ENCODE peak calls at places on chromosomes 5 and 9, in eight cellular contexts. B is CD8-positive, alpha-beta T cell; H is WTC11; A is foreskin keratinocyte; S is fibroblast of lung; E is nephron progenitor cell; K is endothelial cell of umbilical vein; C is GM13977. I is an unnamed sample.

GRCh38 chr5:57036621-57037160 is 84.8 kb upstream of the MIER3 start:
- DNase-seq in C (no peak), K (no peak), B (no peak), H (no peak), S (no peak), E (no peak), A (no peak), I (no peak)

GRCh38 chr9:113837349-113837748 is 38.8 kb upstream of the ZNF618 start:
- DNase-seq in S (peak), H (no peak), A (peak), B (no peak), C (no peak), K (no peak), E (no peak), I (no peak)

GRCh38 chr9:130196643-130197042 is 24.4 kb downstream of the NCS1 start:
- DNase-seq in S (no peak), K (no peak), E (no peak), C (no peak), H (no peak), B (no peak), A (no peak), I (no peak)

GRCh38 chr5:138640855-138641254 is 65.7 kb upstream of the HSPA9 start:
- DNase-seq in H (no peak), C (no peak), K (no peak), S (no peak), E (no peak), A (no peak), B (no peak), I (no peak)

GRCh38 chr9:135287627-135288026 is 192.0 kb upstream of the PPP1R26 start:
- DNase-seq in K (no peak), C (no peak), B (no peak), S (no peak), A (no peak), E (no peak), H (no peak), I (no peak)

GRCh38 chr5:168227973-168228615 is 63.4 kb upstream of the WWC1 start:
- DNase-seq in C (no peak), A (no peak), E (no peak), K (no peak), H (no peak), B (no peak), S (peak), I (no peak)

GRCh38 chr5:174664180-174664850 is 60.1 kb upstream of the MSX2 start:
- DNase-seq in B (no peak), A (no peak), C (no peak), S (no peak), E (no peak), H (no peak), K (no peak), I (no peak)

GRCh38 chr5:137114529-137114928 is 384.6 kb downstream of the SPOCK1 start:
- DNase-seq in H (no peak), C (no peak), S (no peak), A (no peak), B (no peak), E (no peak), K (peak), I (no peak)

GRCh38 chr9:33943389-33943788 is 105.3 kb downstream of the UBAP2 start:
- DNase-seq in S (peak), A (no peak), B (no peak), K (peak), H (no peak), E (no peak), C (no peak), I (no peak)

GRCh38 chr9:37187713-37188439 is 67.5 kb downstream of the ZCCHC7 start:
- DNase-seq in C (peak), S (no peak), B (no peak), A (no peak), E (no peak), H (no peak), K (no peak), I (no peak)

GRCh38 chr5:35046754-35047153 is 995 bp downstream of the AGXT2 start:
- DNase-seq in B (no peak), A (no peak), E (no peak), C (no peak), S (peak), H (no peak), K (no peak), I (no peak)

GRCh38 chr5:74762599-74762998 is 4.3 kb downstream of the GFM2 start:
- DNase-seq in H (no peak), E (no peak), B (no peak), C (no peak), S (peak), A (peak), K (peak), I (no peak)

GRCh38 chr9:127554966-127555829 is 56.9 kb upstream of the STXBP1 start:
- DNase-seq in S (no peak), E (no peak), B (no peak), C (no peak), A (no peak), H (no peak), K (peak), I (no peak)

GRCh38 chr9:9122230-9122875 is 1322.8 kb upstream of the DMAC1 start:
- DNase-seq in K (no peak), E (no peak), S (no peak), H (no peak), C (no peak), A (no peak), B (no peak), I (no peak)

GRCh38 chr9:21796768-21797167 is 5.7 kb upstream of the MTAP start:
- DNase-seq in A (peak), S (no peak), H (no peak), B (no peak), C (no peak), K (no peak), E (no peak), I (no peak)

GRCh38 chr9:120886490-120886967 is 9.5 kb upstream of the PHF19 start:
- DNase-seq in H (no peak), A (no peak), C (no peak), E (no peak), S (peak), B (no peak), K (no peak), I (no peak)

GRCh38 chr9:68802525-68803015 is 97.5 kb downstream of the PIP5K1B start:
- DNase-seq in B (no peak), A (no peak), C (peak), H (no peak), E (no peak), S (no peak), K (no peak), I (no peak)

GRCh38 chr5:79845448-79846197 is 145.4 kb downstream of the MTX3 start:
- DNase-seq in A (peak), K (no peak), C (no peak), E (no peak), H (no peak), B (no peak), S (peak), I (no peak)

GRCh38 chr9:95061916-95062600 is 255.5 kb downstream of the FANCC start:
- DNase-seq in K (no peak), E (no peak), B (no peak), C (no peak), A (no peak), H (no peak), S (no peak), I (no peak)

GRCh38 chr9:128553695-128554094 is 1.3 kb downstream of the SPTAN1 start:
- DNase-seq in S (peak), H (no peak), E (no peak), B (no peak), K (peak), A (peak), C (no peak), I (no peak)

GRCh38 chr5:179241175-179241574 is 104.1 kb downstream of the ADAMTS2 start:
- DNase-seq in S (no peak), E (no peak), K (no peak), C (no peak), B (no peak), H (peak), A (no peak), I (no peak)

GRCh38 chr9:14530301-14530700 is 162.9 kb downstream of the ZDHHC21 start:
- DNase-seq in E (no peak), S (no peak), A (no peak), C (no peak), H (no peak), K (no peak), B (no peak), I (no peak)

GRCh38 chr9:19032411-19032810 is 598 bp downstream of the SAXO1 start:
- DNase-seq in B (no peak), A (no peak), H (no peak), K (no peak), C (no peak), S (no peak), E (no peak), I (no peak)

GRCh38 chr9:19026375-19026774 is 6.6 kb downstream of the SAXO1 start:
- DNase-seq in H (no peak), K (no peak), C (no peak), A (no peak), E (no peak), B (no peak), S (no peak), I (no peak)

GRCh38 chr9:19028835-19029451 is 4.1 kb downstream of the SAXO1 start:
- DNase-seq in S (peak), C (peak), K (peak), E (peak), A (peak), H (no peak), B (no peak), I (peak)

GRCh38 chr9:19030899-19031298 is 2.1 kb downstream of the SAXO1 start:
- DNase-seq in E (no peak), S (no peak), H (no peak), C (peak), A (no peak), B (no peak), K (no peak), I (no peak)

DNA sequence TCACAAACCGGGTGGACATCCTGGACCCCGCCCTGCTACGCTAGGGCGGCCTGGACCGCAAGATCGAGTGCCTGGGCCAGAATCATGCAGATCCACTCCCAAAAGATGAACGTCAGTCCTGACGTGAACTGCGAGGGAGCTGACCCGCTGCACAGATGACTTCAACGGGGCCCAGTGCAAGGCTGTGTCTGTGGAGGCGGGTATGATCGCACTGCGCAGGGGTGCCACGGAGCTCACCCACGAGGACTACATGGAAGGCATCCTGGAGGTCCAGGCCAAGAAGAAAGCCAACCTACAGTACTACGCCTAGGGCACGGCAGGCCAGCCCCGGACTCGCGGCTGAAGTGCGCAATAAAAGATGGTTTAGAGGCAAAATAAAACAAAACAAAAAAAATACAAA is 5.2 kb downstream of the SAXO1 start:
- DNase-seq in S (no peak), B (no peak), K (no peak), C (no peak), A (no peak), H (no peak), E (no peak), I (no peak)
- TF ChIP-seq CTCF in S (no peak), B (no peak), K (no peak), C (no peak), A (no peak), H (no peak), E (no peak), I (no peak)

DNA sequence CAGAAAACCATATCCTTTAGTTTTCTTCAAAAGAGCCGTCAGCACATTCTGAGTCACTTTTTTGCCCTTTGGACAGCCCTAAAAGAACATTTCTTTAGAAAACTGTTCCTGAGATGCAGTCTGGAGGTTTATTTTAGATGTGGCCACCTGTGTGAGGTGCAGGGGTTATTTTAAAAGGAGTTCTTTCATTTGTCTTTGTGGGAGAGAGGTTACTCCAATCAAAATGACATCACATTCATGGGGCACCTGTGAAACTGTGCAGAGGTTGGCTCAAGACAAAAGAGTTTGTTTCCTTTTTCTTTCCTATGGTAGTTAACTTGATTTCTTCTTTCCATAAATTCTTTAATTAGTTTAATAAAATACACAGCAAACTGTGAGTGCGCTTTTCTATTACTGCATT is 221.7 kb upstream of the RPS23 start:
- DNase-seq in E (no peak), H (no peak), B (no peak), S (no peak), K (no peak), C (no peak), A (no peak), I (no peak)
- TF ChIP-seq CTCF in E (no peak), H (no peak), B (no peak), S (no peak), K (no peak), C (no peak), A (no peak), I (no peak)

GRCh38 chr9:79312686-79313421 is 258.9 kb upstream of the TLE4 start:
- DNase-seq in C (no peak), K (no peak), H (peak), E (no peak), A (no peak), B (no peak), S (no peak), I (no peak)

GRCh38 chr9:79302569-79302968 is 269.2 kb upstream of the TLE4 start:
- DNase-seq in S (no peak), C (no peak), H (no peak), K (no peak), B (no peak), E (no peak), A (no peak), I (no peak)

GRCh38 chr9:79308012-79308411 is 263.8 kb upstream of the TLE4 start:
- DNase-seq in E (no peak), K (no peak), C (no peak), H (no peak), B (no peak), A (no peak), S (no peak), I (no peak)
- TF ChIP-seq CTCF in E (no peak), K (no peak), C (no peak), H (no peak), B (no peak), A (no peak), S (no peak), I (no peak)

DNA sequence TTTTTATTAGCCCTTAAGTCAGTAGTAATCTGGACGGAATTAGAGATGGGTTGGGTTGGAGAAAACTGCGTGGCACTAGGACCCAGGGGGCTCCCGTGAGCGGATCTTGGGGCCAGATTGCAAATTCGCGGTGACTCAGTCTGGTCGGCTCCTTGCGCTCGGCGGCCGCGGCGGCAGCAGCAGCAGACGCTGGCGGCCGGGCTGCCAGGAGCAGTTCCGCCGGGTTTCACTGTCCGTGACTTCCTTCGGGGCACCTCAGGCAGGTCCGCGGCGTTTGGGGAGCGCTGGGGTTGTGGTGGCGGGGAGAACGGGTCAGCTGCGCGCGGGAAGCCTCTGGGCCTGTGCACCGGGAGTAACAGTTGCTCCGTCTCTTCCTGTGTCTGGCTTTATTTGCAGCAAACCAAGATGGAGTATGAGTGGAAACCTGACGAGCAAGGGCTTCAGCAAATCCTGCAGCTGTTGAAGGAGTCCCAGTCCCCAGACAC is 31.6 kb downstream of the TNPO1 start:
- DNase-seq in C (peak), A (peak), K (peak), S (peak), E (peak), B (peak), H (peak), I (peak)
- TF ChIP-seq CTCF in C (no peak), A (no peak), K (no peak), S (no peak), E (no peak), B (no peak), H (no peak), I (peak)

I was measured in neural crest cell.